ENCODE peak calls at places on chromosome 1, in eight cellular contexts. Q, U, O, X, V, F, K and E are unnamed samples.

GRCh38 chr1:92623187-92623778 is 136.6 kb upstream of the GFI1 start:
- DNase-seq in Q (peak), U (no peak), O (no peak), X (no peak), V (no peak), F (no peak), K (peak), E (peak)

GRCh38 chr1:207867136-207868081 is 43.5 kb downstream of the CD34 start:
- DNase-seq in Q (no peak), U (no peak), O (peak), X (peak), V (peak), F (no peak), K (no peak), E (peak)

GRCh38 chr1:154342132-154342531 is 16.8 kb downstream of the ATP8B2 start:
- DNase-seq in Q (no peak), U (no peak), O (no peak), X (no peak), V (no peak), F (no peak), K (no peak), E (no peak)

GRCh38 chr1:229159668-229160544 is 111.0 kb upstream of the RAB4A start:
- DNase-seq in Q (peak), U (no peak), O (no peak), X (no peak), V (no peak), F (no peak), K (no peak), E (no peak)

GRCh38 chr1:226123591-226124471 is 61.3 kb downstream of the H3-3A start:
- DNase-seq in Q (no peak), U (no peak), O (no peak), X (no peak), V (no peak), F (no peak), K (peak), E (no peak)

GRCh38 chr1:248828845-248829244 is 3.1 kb upstream of the SH3BP5L start:
- DNase-seq in Q (peak), U (peak), O (no peak), X (no peak), V (no peak), F (no peak), K (peak), E (peak)

GRCh38 chr1:232767381-232768074 is 37.7 kb upstream of the MAP10 start:
- DNase-seq in Q (peak), U (peak), O (peak), X (peak), V (peak), F (peak), K (peak), E (peak)

GRCh38 chr1:60989745-60990718 is 92.3 kb upstream of the NFIA start:
- DNase-seq in Q (peak), U (peak), O (no peak), X (peak), V (peak), F (peak), K (peak), E (peak)

GRCh38 chr1:180188103-180188506 is 33.4 kb downstream of the QSOX1 start:
- DNase-seq in Q (peak), U (no peak), O (peak), X (no peak), V (peak), F (peak), K (peak), E (peak)

GRCh38 chr1:27726173-27726793 is 522 bp downstream of the FAM76A start:
- DNase-seq in Q (peak), U (no peak), O (peak), X (peak), V (peak), F (peak), K (peak), E (peak)

GRCh38 chr1:9389969-9390368 is 97.3 kb downstream of the SPSB1 start:
- DNase-seq in Q (no peak), U (no peak), O (no peak), X (no peak), V (no peak), F (no peak), K (no peak), E (no peak)

GRCh38 chr1:80769351-80769750 is 1031.4 kb upstream of the ADGRL2 start:
- DNase-seq in Q (no peak), U (no peak), O (no peak), X (no peak), V (no peak), F (no peak), K (no peak), E (no peak)

GRCh38 chr1:219279017-219279770 is 105.5 kb downstream of the LYPLAL1 start:
- DNase-seq in Q (no peak), U (no peak), O (peak), X (no peak), V (no peak), F (no peak), K (peak), E (peak)

GRCh38 chr1:158706096-158706495 is 5.6 kb upstream of the OR6K2 start:
- DNase-seq in Q (no peak), U (no peak), O (no peak), X (no peak), V (no peak), F (no peak), K (no peak), E (no peak)

GRCh38 chr1:85697895-85698294 is 10.3 kb downstream of the ZNHIT6 start:
- DNase-seq in Q (no peak), U (no peak), O (no peak), X (no peak), V (no peak), F (no peak), K (no peak), E (no peak)

GRCh38 chr1:85689788-85690404 is 18.3 kb downstream of the ZNHIT6 start:
- DNase-seq in Q (no peak), U (no peak), O (no peak), X (no peak), V (no peak), F (no peak), K (no peak), E (no peak)

DNA sequence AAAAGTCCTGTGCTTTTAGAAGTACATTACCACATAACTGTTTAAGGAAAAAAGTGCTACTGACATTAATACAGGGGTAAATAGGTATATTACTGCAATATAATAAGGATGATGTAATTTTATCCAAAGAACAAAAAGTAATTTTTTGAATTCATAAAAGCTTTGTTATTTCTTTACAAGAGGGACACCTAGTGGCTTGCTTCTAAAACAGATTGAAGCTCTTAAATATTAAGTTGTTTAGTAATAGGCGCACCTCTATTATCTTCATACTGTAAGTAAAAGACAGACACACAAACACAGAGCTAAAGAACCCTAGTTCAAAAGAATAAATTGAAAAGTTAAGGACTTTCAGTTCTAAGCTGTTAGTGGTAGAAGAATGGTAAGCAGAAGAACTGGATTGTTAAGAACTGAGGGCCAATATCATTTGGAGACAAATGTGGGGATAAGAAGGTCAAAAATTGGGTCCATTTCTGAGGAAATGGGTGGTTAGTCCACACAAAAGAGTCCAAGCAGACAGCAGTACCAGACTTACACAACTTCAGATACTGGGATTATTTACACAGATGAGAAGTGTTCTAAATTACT is 15.4 kb downstream of the ZNHIT6 start:
- DNase-seq in Q (peak), U (peak), O (no peak), X (no peak), V (no peak), F (no peak), K (peak), E (peak)
- TF ChIP-seq CTCF in Q (peak), U (peak), O (peak), X (peak), V (peak), F (peak), K (peak), E (peak)

GRCh38 chr1:77514871-77515776 is 167.3 kb downstream of the ZZZ3 start:
- DNase-seq in Q (peak), U (peak), O (no peak), X (no peak), V (no peak), F (no peak), K (peak), E (peak)

GRCh38 chr1:77513839-77514763 is 168.4 kb downstream of the ZZZ3 start:
- DNase-seq in Q (peak), U (peak), O (no peak), X (no peak), V (no peak), F (no peak), K (peak), E (peak)

GRCh38 chr1:77509051-77509492 is 173.4 kb downstream of the ZZZ3 start:
- DNase-seq in Q (no peak), U (no peak), O (peak), X (no peak), V (no peak), F (no peak), K (no peak), E (peak)

GRCh38 chr1:77509898-77510297 is 172.6 kb downstream of the ZZZ3 start:
- DNase-seq in Q (no peak), U (no peak), O (no peak), X (no peak), V (no peak), F (no peak), K (no peak), E (no peak)

DNA sequence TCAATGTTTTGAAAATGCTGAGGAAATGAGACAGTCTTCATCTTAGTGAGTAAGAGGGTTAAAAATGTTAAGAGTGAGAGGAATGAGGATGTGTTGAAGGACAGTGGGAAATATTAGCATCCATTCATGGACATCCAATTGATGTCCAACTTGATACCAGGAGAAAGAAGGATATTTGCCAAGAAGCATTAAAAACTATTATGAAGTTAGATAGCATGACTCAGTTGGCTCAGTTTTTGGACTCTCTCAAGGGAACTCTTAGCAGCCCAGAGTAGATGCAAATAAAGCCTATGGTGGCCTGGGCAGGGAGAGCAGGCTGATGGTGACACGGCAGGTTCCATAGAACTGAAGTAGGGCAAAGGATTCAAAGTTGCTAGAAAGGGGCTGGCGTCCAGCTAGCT is 171.0 kb downstream of the ZZZ3 start:
- DNase-seq in Q (peak), U (peak), O (no peak), X (no peak), V (no peak), F (no peak), K (peak), E (peak)
- H3K4me3 ChIP-seq in Q (no peak), U (no peak), O (no peak), X (no peak), V (no peak), F (no peak), K (no peak), E (no peak)

GRCh38 chr1:101971309-101971708 is 25.4 kb downstream of the OLFM3 start:
- DNase-seq in Q (peak), U (no peak), O (no peak), X (no peak), V (no peak), F (no peak), K (peak), E (no peak)
- TF ChIP-seq CTCF in Q (peak), U (no peak), O (no peak), X (no peak), V (no peak), F (no peak), K (no peak), E (no peak)

GRCh38 chr1:212515329-212515760 is 82.6 kb downstream of the NENF start:
- DNase-seq in Q (no peak), U (no peak), O (no peak), X (no peak), V (no peak), F (no peak), K (no peak), E (no peak)
- H3K4me3 ChIP-seq in Q (no peak), U (no peak), O (no peak), X (no peak), V (no peak), F (no peak), K (no peak), E (no peak)

GRCh38 chr1:118077331-118078055 is 107.5 kb downstream of the SPAG17 start:
- DNase-seq in Q (peak), U (no peak), O (no peak), X (no peak), V (peak), F (no peak), K (peak), E (peak)
- TF ChIP-seq CTCF in Q (peak), U (peak), O (peak), X (peak), V (peak), F (no peak), K (peak), E (peak)

DNA sequence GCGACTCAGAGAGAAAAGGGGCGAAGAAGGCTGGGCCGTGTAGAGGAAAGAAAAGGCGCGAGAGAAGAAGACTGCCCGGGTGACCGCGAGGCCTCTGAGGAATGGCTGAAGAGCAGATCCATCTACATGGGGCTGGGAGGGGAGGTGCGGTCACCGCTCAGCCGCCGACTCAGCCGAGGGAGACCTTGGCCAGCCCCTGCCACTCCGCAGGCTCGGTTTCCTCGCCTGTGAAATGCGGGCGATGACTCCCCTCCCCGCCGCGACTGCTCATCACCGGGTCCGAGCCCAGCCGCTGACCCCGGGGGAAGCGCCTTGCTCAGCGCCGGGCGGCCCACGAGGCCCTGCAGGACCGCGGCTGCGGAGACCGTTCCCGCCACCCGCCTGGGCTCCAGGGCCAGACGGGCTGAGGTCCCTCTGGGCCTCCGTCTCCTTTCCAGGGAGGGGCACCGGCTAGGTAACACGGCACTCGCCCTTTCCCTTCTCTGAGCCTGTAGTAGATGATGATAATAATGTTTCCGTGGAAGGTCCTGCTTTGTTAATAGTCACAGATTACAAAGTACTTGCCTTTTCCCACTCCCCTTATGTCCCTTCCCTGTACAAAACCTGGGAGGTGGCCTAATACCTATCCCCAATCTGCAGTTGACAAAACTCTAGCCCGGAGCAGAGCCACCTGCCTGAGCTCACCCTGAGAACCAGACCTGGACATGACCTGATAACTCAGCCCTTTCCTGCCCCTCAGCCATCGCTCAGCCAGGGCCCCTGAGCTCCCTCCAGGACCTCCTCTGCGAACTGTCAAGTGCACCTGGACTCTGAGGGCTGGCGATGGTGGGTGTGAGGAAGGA is 1.6 kb upstream of the BSND start:
- DNase-seq in Q (peak), U (no peak), O (no peak), X (no peak), V (no peak), F (no peak), K (no peak), E (peak)
- H3K4me3 ChIP-seq in Q (peak), U (no peak), O (no peak), X (no peak), V (no peak), F (no peak), K (no peak), E (no peak)

GRCh38 chr1:175434268-175434860 is 241.8 kb upstream of the KIAA0040 start:
- DNase-seq in Q (no peak), U (no peak), O (no peak), X (no peak), V (peak), F (no peak), K (no peak), E (no peak)
- TF ChIP-seq CTCF in Q (peak), U (no peak), O (no peak), X (no peak), V (peak), F (no peak), K (no peak), E (no peak)